ENCODE peak calls at places on chromosome 22, in six cellular contexts. One of them, this sample, is unnamed.

GRCh38 chr22:18145676-18146388 is 4.1 kb upstream of the USP18 start:
- DNase-seq in HCT116: no peak
- DNase-seq in GM12878: no peak
- DNase-seq in K562: no peak
- DNase-seq in NT2/D1: no peak
- DNase-seq in HepG2: no peak
- DNase-seq in this sample: no peak

GRCh38 chr22:20656902-20657836 is 116.7 kb upstream of the SERPIND1 start:
- DNase-seq in HCT116: peak; percentile 6
- DNase-seq in GM12878: no peak
- DNase-seq in K562: peak; percentile 87
- DNase-seq in NT2/D1: no peak
- DNase-seq in HepG2: peak; percentile 55
- DNase-seq in this sample: peak; percentile 16

GRCh38 chr22:48618326-48618725 is 1209.3 kb downstream of the BRD1 start:
- DNase-seq in HCT116: no peak
- DNase-seq in GM12878: no peak
- DNase-seq in K562: no peak
- DNase-seq in NT2/D1: no peak
- DNase-seq in HepG2: no peak
- DNase-seq in this sample: no peak

GRCh38 chr22:44880588-44881245 is 128.3 kb downstream of the ARHGAP8 start:
- DNase-seq in HCT116: no peak
- DNase-seq in GM12878: no peak
- DNase-seq in K562: no peak
- DNase-seq in NT2/D1: no peak
- DNase-seq in HepG2: no peak
- DNase-seq in this sample: no peak

GRCh38 chr22:39351689-39352214 is 2.0 kb downstream of the SYNGR1 start:
- DNase-seq in HCT116: no peak
- DNase-seq in GM12878: peak; percentile 25
- DNase-seq in K562: no peak
- DNase-seq in NT2/D1: no peak
- DNase-seq in HepG2: no peak
- DNase-seq in this sample: no peak

GRCh38 chr22:43295173-43295572 is 48.0 kb downstream of the SCUBE1 start:
- DNase-seq in HCT116: no peak
- DNase-seq in GM12878: no peak
- DNase-seq in K562: no peak
- DNase-seq in NT2/D1: no peak
- DNase-seq in HepG2: no peak
- DNase-seq in this sample: no peak

GRCh38 chr22:17786435-17787158 is 12.3 kb upstream of the BID start:
- DNase-seq in HCT116: no peak
- DNase-seq in GM12878: no peak
- DNase-seq in K562: peak; percentile 94
- DNase-seq in NT2/D1: no peak
- DNase-seq in HepG2: peak; percentile 91
- DNase-seq in this sample: no peak

GRCh38 chr22:42921301-42921700 is 64.2 kb upstream of the ARFGAP3 start:
- DNase-seq in HCT116: no peak
- DNase-seq in GM12878: no peak
- DNase-seq in K562: no peak
- DNase-seq in NT2/D1: no peak
- DNase-seq in HepG2: no peak
- DNase-seq in this sample: no peak

GRCh38 chr22:49975543-49976389 is 15.2 kb downstream of the PIM3 start:
- DNase-seq in HCT116: no peak
- DNase-seq in GM12878: no peak
- DNase-seq in K562: peak; percentile 55
- DNase-seq in NT2/D1: no peak
- DNase-seq in HepG2: no peak
- DNase-seq in this sample: peak; percentile 54

GRCh38 chr22:43269325-43270040 is 73.7 kb downstream of the SCUBE1 start:
- DNase-seq in HCT116: no peak
- DNase-seq in GM12878: no peak
- DNase-seq in K562: no peak
- DNase-seq in NT2/D1: no peak
- DNase-seq in HepG2: no peak
- DNase-seq in this sample: no peak

GRCh38 chr22:49291169-49291568 is 536.5 kb downstream of the BRD1 start:
- DNase-seq in HCT116: no peak
- DNase-seq in GM12878: no peak
- DNase-seq in K562: no peak
- DNase-seq in NT2/D1: no peak
- DNase-seq in HepG2: no peak
- DNase-seq in this sample: no peak

GRCh38 chr22:11627436-11627797 is 3900.6 kb upstream of the OR11H1 start:
- DNase-seq in HCT116: no peak
- DNase-seq in GM12878: no peak
- DNase-seq in K562: no peak
- DNase-seq in NT2/D1: no peak
- DNase-seq in HepG2: no peak
- DNase-seq in this sample: no peak

GRCh38 chr22:43241699-43242386 is 54.9 kb upstream of the TTLL12 start:
- DNase-seq in HCT116: no peak
- DNase-seq in GM12878: no peak
- DNase-seq in K562: no peak
- DNase-seq in NT2/D1: no peak
- DNase-seq in HepG2: no peak
- DNase-seq in this sample: no peak

GRCh38 chr22:31436132-31436531 is 36.7 kb downstream of the DRG1 start:
- DNase-seq in HCT116: no peak
- DNase-seq in GM12878: no peak
- DNase-seq in K562: no peak
- DNase-seq in NT2/D1: no peak
- DNase-seq in HepG2: no peak
- DNase-seq in this sample: no peak

GRCh38 chr22:19962246-19962908 is 20.8 kb upstream of the TXNRD2 start:
- DNase-seq in HCT116: peak; percentile 79
- DNase-seq in GM12878: no peak
- DNase-seq in K562: peak; percentile 96
- DNase-seq in NT2/D1: peak; percentile 80
- DNase-seq in HepG2: peak; percentile 84
- DNase-seq in this sample: peak; percentile 86

GRCh38 chr22:42905702-42906183 is 48.7 kb upstream of the ARFGAP3 start:
- DNase-seq in HCT116: no peak
- DNase-seq in GM12878: no peak
- DNase-seq in K562: no peak
- DNase-seq in NT2/D1: no peak
- DNase-seq in HepG2: no peak
- DNase-seq in this sample: no peak

GRCh38 chr22:31614781-31615480 is 47.1 kb downstream of the PISD start:
- DNase-seq in HCT116: no peak
- DNase-seq in GM12878: no peak
- DNase-seq in K562: no peak
- DNase-seq in NT2/D1: no peak
- DNase-seq in HepG2: no peak
- DNase-seq in this sample: no peak

GRCh38 chr22:48494256-48494967 is 1333.3 kb downstream of the BRD1 start:
- DNase-seq in HCT116: no peak
- DNase-seq in GM12878: no peak
- DNase-seq in K562: no peak
- DNase-seq in NT2/D1: no peak
- DNase-seq in HepG2: no peak
- DNase-seq in this sample: no peak

GRCh38 chr22:50170453-50171318 is at the start of gene PANX2:
- DNase-seq in HCT116: no peak
- DNase-seq in GM12878: no peak
- DNase-seq in K562: no peak
- DNase-seq in NT2/D1: no peak
- DNase-seq in HepG2: no peak
- DNase-seq in this sample: no peak

GRCh38 chr22:43497956-43498855 is 86.4 kb downstream of the MPPED1 start:
- DNase-seq in HCT116: no peak
- DNase-seq in GM12878: no peak
- DNase-seq in K562: no peak
- DNase-seq in NT2/D1: no peak
- DNase-seq in HepG2: no peak
- DNase-seq in this sample: no peak

GRCh38 chr22:39943941-39944624 is 16.1 kb upstream of the TMA7B start:
- DNase-seq in HCT116: no peak
- DNase-seq in GM12878: no peak
- DNase-seq in K562: no peak
- DNase-seq in NT2/D1: no peak
- DNase-seq in HepG2: no peak
- DNase-seq in this sample: no peak

GRCh38 chr22:26656896-26657851 is at the start of gene MIAT:
- DNase-seq in HCT116: no peak
- DNase-seq in GM12878: no peak
- DNase-seq in K562: peak; percentile 37
- DNase-seq in NT2/D1: no peak
- DNase-seq in HepG2: no peak
- DNase-seq in this sample: no peak

DNA sequence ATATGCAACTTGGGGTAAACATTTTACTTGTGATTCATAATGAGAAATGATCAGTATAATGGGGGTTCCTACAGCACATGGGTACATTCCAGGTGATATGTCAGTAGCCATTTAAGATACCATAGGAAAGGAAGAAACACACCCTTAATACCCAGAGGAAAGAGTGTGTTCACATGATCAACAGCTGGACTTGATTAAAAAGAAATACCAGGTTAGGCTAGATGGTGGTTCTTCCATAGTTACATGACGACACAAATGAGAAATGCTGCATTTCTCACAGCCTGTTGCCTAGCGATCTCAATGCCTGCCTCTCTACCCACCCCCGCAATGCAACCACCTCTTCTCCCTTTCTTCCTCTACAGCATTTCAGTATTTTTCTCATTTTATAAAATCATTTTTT is 96.8 kb downstream of the TTC28 start:
- DNase-seq in HCT116: no peak
- DNase-seq in GM12878: no peak
- DNase-seq in K562: no peak
- DNase-seq in NT2/D1: no peak
- DNase-seq in HepG2: no peak
- DNase-seq in this sample: no peak
- TF ChIP-seq YY1 in HCT116: no peak
- TF ChIP-seq YY1 in GM12878: no peak
- TF ChIP-seq YY1 in K562: no peak
- TF ChIP-seq YY1 in NT2/D1: no peak
- TF ChIP-seq YY1 in HepG2: no peak
- TF ChIP-seq YY1 in this sample: no peak

GRCh38 chr22:33014621-33015020 is 43.6 kb downstream of the SYN3 start:
- DNase-seq in HCT116: no peak
- DNase-seq in GM12878: no peak
- DNase-seq in K562: peak; percentile 4
- DNase-seq in NT2/D1: no peak
- DNase-seq in HepG2: no peak
- DNase-seq in this sample: no peak
- TF ChIP-seq ZNF274 in HCT116: no peak
- TF ChIP-seq ZNF274 in GM12878: no peak
- TF ChIP-seq ZNF274 in K562: no peak
- TF ChIP-seq ZNF274 in NT2/D1: no peak
- TF ChIP-seq ZNF274 in HepG2: no peak
- TF ChIP-seq ZNF274 in this sample: no peak

GRCh38 chr22:35425971-35426800 is 26.2 kb downstream of the MCM5 start:
- DNase-seq in HCT116: no peak
- DNase-seq in GM12878: no peak
- DNase-seq in K562: no peak
- DNase-seq in NT2/D1: no peak
- DNase-seq in HepG2: no peak
- DNase-seq in this sample: no peak
- TF ChIP-seq YY1 in HCT116: no peak
- TF ChIP-seq YY1 in GM12878: no peak
- TF ChIP-seq YY1 in K562: no peak
- TF ChIP-seq YY1 in NT2/D1: no peak
- TF ChIP-seq YY1 in HepG2: no peak
- TF ChIP-seq YY1 in this sample: no peak

GRCh38 chr22:37932401-37932800 is 21.0 kb downstream of the C22orf23 start:
- DNase-seq in HCT116: no peak
- DNase-seq in GM12878: no peak
- DNase-seq in K562: no peak
- DNase-seq in NT2/D1: no peak
- DNase-seq in HepG2: no peak
- DNase-seq in this sample: no peak
- TF ChIP-seq ZNF274 in HCT116: no peak
- TF ChIP-seq ZNF274 in GM12878: no peak
- TF ChIP-seq ZNF274 in K562: no peak
- TF ChIP-seq ZNF274 in NT2/D1: no peak
- TF ChIP-seq ZNF274 in HepG2: no peak
- TF ChIP-seq ZNF274 in this sample: no peak

GRCh38 chr22:23838686-23839468 is at the start of gene DERL3:
- DNase-seq in HCT116: no peak
- DNase-seq in GM12878: peak; percentile 98
- DNase-seq in K562: peak; percentile 99
- DNase-seq in NT2/D1: peak; percentile 95
- DNase-seq in HepG2: no peak
- DNase-seq in this sample: peak; percentile 99
- TF ChIP-seq YY1 in HCT116: no peak
- TF ChIP-seq YY1 in GM12878: peak; percentile 51
- TF ChIP-seq YY1 in K562: no peak
- TF ChIP-seq YY1 in NT2/D1: no peak
- TF ChIP-seq YY1 in HepG2: no peak
- TF ChIP-seq YY1 in this sample: no peak

This sample was measured in H1.